ENCODE peak calls at places on chromosomes 5 and 9, in ten cellular contexts. K is OCI-LY7, N is GM13976, H is endothelial cell, J is uterus, Z is lung, S is dorsolateral prefrontal cortex, Y is foreskin fibroblast, P is lower leg skin, X is upper lobe of right lung. O is an unnamed sample.

GRCh38 chr9:24602687-24603352 is 57.1 kb upstream of the IZUMO3 start:
- DNase-seq in K (no peak), Y (peak), S (no peak), J (no peak), H (no peak), N (no peak), Z (no peak), X (no peak), P (no peak), O (no peak)

GRCh38 chr5:151745071-151745705 is 13.2 kb downstream of the ATOX1 start:
- DNase-seq in Y (peak), K (no peak), S (peak), H (no peak), X (no peak), P (peak), Z (peak), J (peak), N (no peak), O (no peak)

GRCh38 chr5:154713615-154714125 is 41.5 kb upstream of the LARP1 start:
- DNase-seq in H (no peak), X (no peak), Y (peak), N (no peak), J (no peak), P (no peak), S (no peak), K (no peak), Z (no peak), O (no peak)

GRCh38 chr5:33662721-33663435 is 222.1 kb downstream of the TARS1 start:
- DNase-seq in H (no peak), J (no peak), X (no peak), N (no peak), P (no peak), Z (no peak), K (no peak), Y (peak), S (no peak), O (no peak)

GRCh38 chr5:139725073-139725830 is 70.4 kb upstream of the PSD2 start:
- DNase-seq in X (peak), P (no peak), K (no peak), J (peak), Z (no peak), Y (peak), N (no peak), S (peak), H (no peak), O (peak)

GRCh38 chr5:85049020-85049419 is 664.3 kb upstream of the EDIL3 start:
- DNase-seq in N (no peak), P (no peak), K (no peak), Y (no peak), Z (no peak), S (no peak), J (no peak), X (no peak), H (peak), O (no peak)

GRCh38 chr5:140672455-140673186 is 755 bp downstream of the DND1 start:
- DNase-seq in J (no peak), X (no peak), P (no peak), K (no peak), S (peak), N (no peak), H (peak), Y (peak), Z (no peak), O (no peak)

GRCh38 chr5:83368317-83368716 is 103.2 kb upstream of the VCAN start:
- DNase-seq in P (peak), N (no peak), X (no peak), Z (no peak), S (no peak), H (no peak), K (no peak), J (no peak), Y (peak), O (no peak)

GRCh38 chr9:135608999-135609317 is 30.4 kb downstream of the GLT6D1 start:
- DNase-seq in H (no peak), S (no peak), N (no peak), K (no peak), X (no peak), P (no peak), Z (peak), Y (no peak), J (no peak), O (no peak)

GRCh38 chr5:56606202-56606601 is 209.1 kb upstream of the MAP3K1 start:
- DNase-seq in H (no peak), S (no peak), N (no peak), Y (no peak), Z (no peak), X (no peak), P (no peak), K (no peak), J (no peak), O (no peak)

GRCh38 chr9:89621031-89621430 is 16.2 kb downstream of the GADD45G start:
- DNase-seq in P (no peak), Y (no peak), J (no peak), N (no peak), K (no peak), X (no peak), H (no peak), S (no peak), Z (no peak), O (no peak)

GRCh38 chr5:52987711-52988329 is 1.3 kb upstream of the ITGA2 start:
- DNase-seq in J (no peak), H (no peak), K (no peak), S (no peak), Z (peak), Y (peak), X (no peak), P (no peak), N (no peak), O (no peak)

GRCh38 chr5:150449491-150450339 is at the start of gene RPS14:
- DNase-seq in Y (peak), Z (peak), P (peak), S (peak), N (peak), H (peak), K (peak), J (peak), X (peak), O (peak)

GRCh38 chr9:120918931-120919638 is 7.5 kb downstream of the TRAF1 start:
- DNase-seq in N (no peak), Y (peak), Z (no peak), J (no peak), H (no peak), S (no peak), P (no peak), K (no peak), X (no peak), O (peak)

GRCh38 chr5:149838881-149839739 is 105.5 kb downstream of the PDE6A start:
- DNase-seq in P (no peak), J (no peak), K (no peak), Y (peak), X (no peak), S (peak), Z (no peak), H (no peak), N (no peak), O (no peak)

GRCh38 chr9:4985376-4986266 is 549 bp downstream of the JAK2 start:
- DNase-seq in Z (peak), X (peak), Y (peak), P (peak), N (peak), K (peak), J (peak), S (peak), H (peak), O (no peak)

GRCh38 chr5:59002162-59002825 is 419.4 kb downstream of the RAB3C start:
- DNase-seq in K (no peak), N (no peak), X (no peak), S (no peak), J (no peak), H (no peak), Y (no peak), Z (no peak), P (no peak), O (no peak)

GRCh38 chr5:101977729-101978345 is 318.2 kb downstream of the SLCO4C1 start:
- DNase-seq in J (no peak), K (peak), X (no peak), H (peak), Y (peak), S (no peak), N (peak), P (no peak), Z (no peak), O (no peak)

GRCh38 chr5:95524423-95524822 is 30.4 kb downstream of the SKIC3 start:
- DNase-seq in J (no peak), Y (no peak), S (no peak), Z (no peak), K (no peak), H (no peak), N (no peak), X (no peak), P (no peak), O (no peak)

GRCh38 chr9:75499812-75500211 is 390.7 kb upstream of the PCSK5 start:
- DNase-seq in K (no peak), J (no peak), Z (no peak), S (no peak), Y (no peak), P (no peak), H (no peak), X (no peak), N (no peak), O (no peak)

GRCh38 chr5:6774673-6775327 is 61.6 kb downstream of the TENT4A start:
- DNase-seq in Y (no peak), S (no peak), J (no peak), N (no peak), K (no peak), Z (no peak), X (no peak), P (no peak), H (no peak), O (no peak)

GRCh38 chr9:34374905-34375552 is 1.7 kb downstream of the MYORG start:
- DNase-seq in J (no peak), S (no peak), Z (no peak), Y (no peak), X (no peak), N (no peak), P (no peak), K (peak), H (no peak), O (no peak)

GRCh38 chr5:78639811-78640210 is 8.8 kb downstream of the LHFPL2 start:
- DNase-seq in X (no peak), K (no peak), P (no peak), J (no peak), Z (no peak), N (no peak), Y (no peak), S (no peak), H (no peak), O (no peak)

GRCh38 chr9:131804826-131805225 is 65.0 kb upstream of the RAPGEF1 start:
- DNase-seq in S (no peak), H (no peak), X (no peak), Z (no peak), P (no peak), N (no peak), Y (no peak), J (no peak), K (no peak), O (no peak)

GRCh38 chr5:65034782-65035181 is 266.1 kb downstream of the CWC27 start:
- DNase-seq in H (peak), Y (no peak), P (no peak), S (no peak), J (no peak), Z (no peak), K (peak), X (peak), N (peak), O (no peak)

GRCh38 chr5:38953426-38953825 is 107.6 kb downstream of the OSMR start:
- DNase-seq in X (no peak), Z (no peak), H (no peak), Y (no peak), K (no peak), S (no peak), P (no peak), N (no peak), J (no peak), O (no peak)

GRCh38 chr9:96854073-96854876 is at the start of gene ZNF782:
- DNase-seq in H (peak), Y (peak), K (peak), X (peak), N (peak), Z (peak), P (peak), J (peak), S (peak), O (peak)

GRCh38 chr9:33287087-33287490 is 3.2 kb upstream of the NFX1 start:
- DNase-seq in H (peak), P (peak), Z (peak), Y (peak), S (no peak), K (peak), X (no peak), J (peak), N (peak), O (peak)

GRCh38 chr5:90940227-90940995 is 381.8 kb downstream of the ADGRV1 start:
- DNase-seq in N (peak), X (no peak), H (peak), P (no peak), K (peak), S (no peak), Y (peak), Z (no peak), J (no peak), O (no peak)

GRCh38 chr5:9168791-9169611 is 376.9 kb downstream of the SEMA5A start:
- DNase-seq in X (no peak), S (no peak), H (no peak), Z (no peak), P (no peak), Y (peak), K (no peak), N (no peak), J (no peak), O (no peak)

GRCh38 chr5:93595420-93596136 is 12.6 kb downstream of the NR2F1 start:
- DNase-seq in X (no peak), J (no peak), P (no peak), K (no peak), S (no peak), H (no peak), N (peak), Y (no peak), Z (no peak), O (no peak)

GRCh38 chr5:88556415-88556814 is 287.8 kb upstream of the TMEM161B start:
- DNase-seq in J (no peak), S (no peak), K (no peak), Z (no peak), H (no peak), Y (no peak), X (no peak), P (no peak), N (no peak), O (no peak)

GRCh38 chr5:68480385-68480940 is 264.9 kb downstream of the PIK3R1 start:
- DNase-seq in X (no peak), P (no peak), Z (no peak), K (no peak), N (no peak), S (no peak), Y (no peak), H (no peak), J (no peak), O (no peak)

GRCh38 chr5:68475476-68475875 is 259.9 kb downstream of the PIK3R1 start:
- DNase-seq in N (no peak), X (no peak), J (no peak), K (no peak), S (peak), P (no peak), Y (no peak), Z (no peak), H (no peak), O (no peak)

GRCh38 chr5:68479524-68479923 is 264.0 kb downstream of the PIK3R1 start:
- DNase-seq in P (no peak), N (no peak), Z (no peak), Y (no peak), K (no peak), S (no peak), X (no peak), J (no peak), H (no peak), O (no peak)

GRCh38 chr5:68478306-68479091 is 262.9 kb downstream of the PIK3R1 start:
- DNase-seq in K (no peak), X (no peak), Z (no peak), S (no peak), Y (no peak), J (no peak), N (no peak), H (no peak), P (no peak), O (no peak)

DNA sequence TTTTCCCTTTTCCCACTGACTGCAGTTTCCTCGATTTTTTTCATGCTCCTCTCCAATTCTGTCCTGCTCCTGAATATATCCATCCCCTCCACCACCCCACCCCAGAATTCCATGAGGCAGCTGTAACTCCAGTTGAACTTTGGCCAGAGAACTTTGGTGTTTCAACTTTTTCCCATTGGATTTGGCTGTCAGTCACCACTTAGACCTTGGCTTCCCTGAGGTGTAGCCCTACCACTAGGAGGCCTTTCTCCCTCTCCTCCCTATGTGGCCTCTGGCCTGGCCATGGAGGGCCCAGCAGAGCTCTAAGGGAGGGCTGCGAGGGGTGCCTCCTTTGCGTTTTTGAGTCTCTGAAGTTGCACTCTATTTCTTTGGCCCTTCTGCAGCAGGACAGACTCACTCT is 261.3 kb downstream of the PIK3R1 start:
- DNase-seq in N (no peak), Y (no peak), S (no peak), K (no peak), J (no peak), X (no peak), Z (no peak), P (no peak), H (no peak), O (no peak)
- TF ChIP-seq CTCF in N (no peak), Y (no peak), S (no peak), K (no peak), J (no peak), X (no peak), Z (no peak), P (no peak), H (peak), O (no peak)

GRCh38 chr9:73824671-73825070 is 672.5 kb upstream of the RORB start:
- DNase-seq in N (no peak), K (no peak), H (peak), X (no peak), S (no peak), Y (no peak), Z (no peak), P (no peak), J (no peak), O (no peak)
- TF ChIP-seq CTCF in N (no peak), K (no peak), H (no peak), X (no peak), S (no peak), Y (no peak), Z (no peak), P (no peak), J (no peak), O (no peak)

DNA sequence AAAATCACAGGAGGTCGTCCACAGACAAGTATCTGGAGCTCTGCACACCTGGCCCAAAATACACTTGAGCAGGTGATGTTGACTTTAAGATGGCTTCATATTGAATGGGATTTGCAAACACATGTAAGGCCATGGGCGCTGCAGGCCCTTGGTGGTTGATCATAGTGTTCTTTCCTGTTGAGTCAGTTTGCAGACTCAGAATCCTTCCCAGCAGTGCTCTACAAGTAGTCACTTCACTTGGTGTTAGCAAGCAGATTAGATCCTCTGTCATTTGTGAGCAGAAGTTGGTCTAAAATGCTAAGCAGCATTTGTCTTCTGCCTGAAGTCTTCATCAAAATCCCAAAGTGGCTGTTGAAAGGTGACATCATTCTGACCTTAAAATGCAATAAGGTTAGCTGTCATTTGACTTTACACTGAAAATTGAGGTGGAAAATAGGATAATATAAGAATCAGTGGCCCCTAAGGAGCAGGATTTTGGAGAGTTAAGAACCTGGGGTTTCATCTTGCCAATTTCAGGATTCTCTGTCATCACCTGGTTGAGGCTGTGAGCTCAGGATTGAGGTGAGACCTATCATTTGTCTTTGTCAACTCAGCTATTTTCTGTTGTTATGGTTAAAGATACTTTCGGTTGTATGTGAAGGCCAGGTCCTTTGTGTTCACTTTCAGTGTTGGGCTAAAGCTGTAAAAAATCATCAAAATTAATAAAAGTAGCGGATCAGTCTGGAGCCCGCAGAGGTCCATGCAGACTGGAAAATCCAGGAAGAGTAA is 114.5 kb downstream of the LRRC70 start:
- DNase-seq in J (no peak), X (no peak), K (no peak), P (no peak), S (no peak), N (no peak), Z (no peak), Y (no peak), H (no peak), O (no peak)
- TF ChIP-seq CTCF in J (no peak), X (no peak), K (no peak), P (no peak), S (no peak), N (no peak), Z (no peak), Y (no peak), H (no peak), O (no peak)

DNA sequence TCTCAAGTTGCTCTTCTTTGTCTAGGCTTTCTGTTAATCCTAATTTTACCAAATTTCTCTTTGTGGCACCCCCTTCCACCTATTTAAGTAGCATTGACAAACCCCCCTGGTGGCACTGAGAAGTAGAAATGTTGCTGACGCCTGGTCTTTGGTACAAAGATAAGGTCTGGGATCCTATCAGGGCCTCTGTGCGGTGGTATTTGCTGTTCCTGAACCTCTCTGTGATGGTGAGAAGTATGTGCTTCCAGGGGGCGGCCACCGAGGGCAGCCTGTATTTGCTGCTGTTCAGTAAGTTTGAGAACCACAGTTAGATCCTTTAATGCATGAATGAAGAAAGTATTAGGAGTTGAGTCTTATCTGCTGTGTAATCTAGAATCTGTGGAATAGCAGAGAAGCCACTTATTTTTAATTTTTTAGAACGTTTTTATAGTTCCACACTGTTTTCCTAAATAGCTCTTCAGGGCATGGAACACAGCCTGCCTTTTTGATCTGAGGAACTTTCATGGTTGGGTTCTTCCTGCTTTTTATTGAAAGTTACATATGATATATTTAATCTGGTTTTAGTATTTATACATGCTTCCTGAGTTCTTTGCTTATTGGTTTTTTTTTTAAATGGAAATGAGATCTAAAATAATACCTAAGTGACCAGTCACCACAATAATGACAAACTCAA is 124.2 kb downstream of the TRIO start:
- DNase-seq in J (no peak), Y (no peak), Z (no peak), S (no peak), H (no peak), X (no peak), P (no peak), K (no peak), N (no peak), O (no peak)
- TF ChIP-seq CTCF in J (no peak), Y (no peak), Z (no peak), S (no peak), H (no peak), X (no peak), P (no peak), K (peak), N (no peak), O (no peak)

DNA sequence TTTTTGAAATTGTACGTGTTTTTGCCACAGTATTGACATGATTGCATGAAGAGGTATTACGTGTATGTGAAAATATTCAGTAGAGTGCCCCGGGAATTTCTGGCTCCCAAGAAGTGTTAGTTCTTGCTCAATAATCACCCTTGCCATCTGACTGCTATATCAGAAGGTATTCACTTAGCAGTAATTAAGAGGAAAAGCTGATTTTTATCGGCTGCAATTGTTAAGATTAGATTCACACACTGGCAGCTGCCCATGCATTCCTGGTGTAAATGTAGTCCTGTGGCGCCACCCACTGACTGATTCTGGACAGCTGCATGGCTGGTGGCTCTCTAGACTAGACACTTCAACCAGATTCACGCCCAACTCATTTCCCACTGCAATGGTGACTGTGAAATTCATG is 440.0 kb upstream of the ADAMTS16 start:
- DNase-seq in J (no peak), N (no peak), Z (peak), Y (no peak), K (peak), X (peak), H (peak), P (peak), S (peak), O (no peak)
- TF ChIP-seq CTCF in J (no peak), N (no peak), Z (no peak), Y (no peak), K (peak), X (peak), H (peak), P (no peak), S (peak), O (peak)